ENCODE peak calls at places on chromosomes 3 and 15, in five cellular contexts. C, W, S, D and Z are unnamed samples.

GRCh38 chr3:186909078-186909853 is 21.1 kb upstream of the ST6GAL1 start:
- DNase-seq in C (peak; percentile 56), W (no peak), S (peak; percentile 75), D (peak; percentile 43), Z (no peak)

GRCh38 chr3:18351823-18352744 is 73.1 kb downstream of the SATB1 start:
- DNase-seq in C (no peak), W (no peak), S (no peak), D (peak; percentile 80), Z (peak; percentile 58)

GRCh38 chr15:51681303-51681963 is at the start of gene SCG3:
- DNase-seq in C (peak; percentile 43), W (peak; percentile 37), S (peak; percentile 99), D (peak; percentile 81), Z (peak; percentile 89)

GRCh38 chr3:105752791-105753415 is 115.9 kb downstream of the CBLB start:
- DNase-seq in C (no peak), W (no peak), S (no peak), D (no peak), Z (peak; percentile 32)

GRCh38 chr15:81449836-81450474 is 75.9 kb upstream of the TMC3 start:
- DNase-seq in C (no peak), W (no peak), S (no peak), D (no peak), Z (no peak)

GRCh38 chr3:192186508-192186907 is 540.8 kb downstream of the FGF12 start:
- DNase-seq in C (no peak), W (no peak), S (no peak), D (no peak), Z (no peak)

GRCh38 chr3:7275396-7275795 is 414.5 kb downstream of the GRM7 start:
- DNase-seq in C (no peak), W (no peak), S (no peak), D (no peak), Z (no peak)

GRCh38 chr15:80424381-80424780 is 20.2 kb downstream of the ARNT2 start:
- DNase-seq in C (peak; percentile 14), W (no peak), S (no peak), D (no peak), Z (peak; percentile 75)

GRCh38 chr15:88981244-88982215 is 68.4 kb upstream of the MFGE8 start:
- DNase-seq in C (no peak), W (no peak), S (no peak), D (no peak), Z (no peak)

GRCh38 chr3:120448707-120449650 is 1.8 kb downstream of the FSTL1 start:
- DNase-seq in C (peak; percentile 44), W (peak; percentile 97), S (no peak), D (no peak), Z (peak; percentile 85)

GRCh38 chr15:48363474-48363873 is 32.2 kb downstream of the DUT start:
- DNase-seq in C (no peak), W (peak; percentile 42), S (no peak), D (no peak), Z (no peak)

GRCh38 chr15:85950101-85950500 is 129.6 kb upstream of the AGBL1 start:
- DNase-seq in C (no peak), W (no peak), S (no peak), D (no peak), Z (no peak)

GRCh38 chr3:43773273-43774104 is 82.8 kb downstream of the ABHD5 start:
- DNase-seq in C (peak; percentile 64), W (peak; percentile 58), S (peak; percentile 69), D (peak; percentile 38), Z (peak; percentile 41)